ENCODE peak calls at places on chromosomes 13 and 19, in seven cellular contexts. X is hepatocyte, V is astrocyte of the spinal cord, P is AG10803, F is psoas muscle, U is coronary artery, O is HFF-Myc. N is an unnamed sample.

GRCh38 chr19:9932835-9933234 is 3.5 kb downstream of the OLFM2 start:
- DNase-seq in F (no peak), U (no peak), O (no peak), V (no peak), X (no peak), P (no peak), N (no peak)

GRCh38 chr19:45608948-45609347 is 6.9 kb upstream of the GPR4 start:
- DNase-seq in X (no peak), P (no peak), U (no peak), V (no peak), O (no peak), F (no peak), N (no peak)

GRCh38 chr19:18802354-18802753 is 11.2 kb upstream of the COMP start:
- DNase-seq in V (no peak), O (no peak), P (no peak), X (peak), U (no peak), F (no peak), N (no peak)

GRCh38 chr13:95251641-95252040 is 49.6 kb downstream of the ABCC4 start:
- DNase-seq in F (no peak), P (no peak), X (no peak), U (no peak), O (no peak), V (no peak), N (peak)

GRCh38 chr13:105144020-105144419 is 1391.4 kb downstream of the EFNB2 start:
- DNase-seq in F (no peak), X (no peak), P (no peak), V (no peak), U (no peak), O (no peak), N (no peak)

GRCh38 chr13:52845766-52846566 is 2.5 kb downstream of the PCDH8 start:
- DNase-seq in X (peak), V (peak), P (no peak), U (no peak), F (peak), O (no peak), N (no peak)

GRCh38 chr19:38268539-38268938 is 4.2 kb downstream of the SPINT2 start:
- DNase-seq in X (peak), V (no peak), F (no peak), P (no peak), U (no peak), O (no peak), N (no peak)

GRCh38 chr19:45632468-45633196 is 6.6 kb downstream of the EML2 start:
- DNase-seq in O (peak), X (peak), V (peak), U (peak), F (peak), P (peak), N (peak)

GRCh38 chr19:24073807-24074206 is 13.2 kb upstream of the ZNF254 start:
- DNase-seq in P (no peak), F (no peak), U (no peak), O (no peak), V (no peak), X (no peak), N (no peak)

GRCh38 chr13:110403315-110403714 is 96.2 kb downstream of the COL4A2 start:
- DNase-seq in V (peak), O (no peak), F (no peak), P (peak), X (no peak), U (no peak), N (no peak)

DNA sequence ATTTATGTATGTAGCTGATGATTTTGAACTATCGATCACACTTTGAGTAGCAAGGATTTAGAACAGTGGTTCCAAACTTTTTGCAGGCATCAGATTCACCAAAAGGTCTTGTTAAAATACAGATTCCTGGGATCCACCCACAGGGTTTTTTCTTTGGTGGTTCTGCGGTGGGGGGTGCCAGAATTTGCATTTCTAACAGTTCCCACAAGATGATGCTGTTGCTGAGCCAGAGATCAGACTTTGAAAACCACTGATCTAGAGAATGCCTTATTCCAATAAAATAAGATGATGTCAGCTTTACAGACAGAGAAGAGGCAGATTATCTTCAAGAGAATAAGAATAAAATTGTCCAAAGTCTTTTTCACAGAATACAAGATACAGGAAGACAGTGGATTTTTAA is 80.9 kb upstream of the SHISA2 start:
- DNase-seq in V (no peak), P (peak), O (no peak), F (no peak), U (no peak), X (no peak), N (peak)
- TF ChIP-seq CTCF in V (peak), P (peak), O (peak), F (no peak), U (no peak), X (peak), N (peak)

DNA sequence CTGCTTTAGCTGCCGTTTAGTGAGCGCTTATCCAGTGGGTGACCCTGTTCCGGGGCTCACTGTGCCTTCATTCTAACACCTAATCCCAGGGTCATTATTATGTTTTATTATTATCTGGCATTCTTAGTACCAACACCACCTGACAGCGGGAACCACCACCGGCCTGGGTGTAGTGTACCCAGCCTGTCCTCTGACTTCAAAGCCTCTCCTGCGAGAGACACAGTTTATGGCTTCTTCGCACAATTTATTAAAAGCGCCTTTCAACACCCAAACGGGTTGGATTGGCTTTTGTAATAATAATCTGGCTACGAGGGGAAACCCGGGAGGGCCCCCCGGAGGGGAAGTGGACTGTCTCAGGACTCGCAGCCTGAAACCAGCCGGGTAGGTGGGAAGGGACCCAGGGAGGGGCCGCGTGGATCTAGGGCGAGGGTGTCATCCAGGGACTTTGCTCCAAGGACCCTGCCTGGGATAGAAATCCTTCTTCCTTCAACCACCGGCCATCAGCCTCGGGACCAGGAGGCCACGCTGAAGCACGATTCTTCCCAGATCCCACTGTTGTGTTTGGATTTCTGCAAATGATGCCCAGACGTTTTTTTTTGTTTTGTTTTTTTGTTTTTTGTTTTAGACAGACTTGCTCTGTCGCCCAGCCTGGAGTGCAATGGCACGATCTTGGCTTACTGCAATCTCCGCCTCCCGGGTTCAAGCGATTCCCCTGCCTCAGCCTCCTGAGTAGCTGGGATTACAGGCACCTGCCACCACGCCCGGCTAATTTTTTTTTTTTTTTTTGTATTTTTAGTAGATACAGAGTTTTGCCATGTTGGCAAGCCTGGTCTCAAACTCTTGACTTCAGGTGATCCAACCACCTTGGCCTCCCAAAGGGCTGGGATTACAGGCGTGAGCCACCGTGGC is 1.6 kb upstream of the ZBTB7A start:
- DNase-seq in F (peak), O (no peak), P (no peak), V (no peak), X (peak), U (no peak), N (no peak)
- H3K4me3 ChIP-seq in F (peak), O (no peak), P (peak), V (no peak), X (no peak), U (peak), N (peak)

GRCh38 chr13:48730971-48731658 is 77.4 kb downstream of the CYSLTR2 start:
- DNase-seq in U (no peak), V (peak), O (no peak), F (no peak), X (no peak), P (peak), N (peak)
- TF ChIP-seq CTCF in U (no peak), V (no peak), O (no peak), F (no peak), X (no peak), P (no peak), N (no peak)

GRCh38 chr19:33795370-33796163 is 1.1 kb upstream of the KCTD15 start:
- DNase-seq in X (peak), U (peak), V (peak), P (peak), O (no peak), F (peak), N (peak)

GRCh38 chr19:33798701-33799111 is 2.0 kb downstream of the KCTD15 start:
- DNase-seq in U (no peak), P (peak), O (no peak), V (peak), X (no peak), F (no peak), N (no peak)

GRCh38 chr19:33796164-33797100 is at the start of gene KCTD15:
- DNase-seq in P (peak), U (no peak), O (no peak), V (peak), F (peak), X (peak), N (no peak)

GRCh38 chr19:33797821-33798633 is 1.4 kb downstream of the KCTD15 start:
- DNase-seq in P (peak), O (no peak), U (no peak), F (peak), V (peak), X (peak), N (no peak)

GRCh38 chr19:33794578-33795369 is 1.9 kb upstream of the KCTD15 start:
- DNase-seq in P (no peak), U (no peak), O (no peak), F (no peak), X (no peak), V (peak), N (peak)
- H3K4me3 ChIP-seq in P (peak), U (peak), O (peak), F (peak), X (peak), V (peak), N (peak)

GRCh38 chr13:65926750-65927171 is 1303.4 kb downstream of the PCDH9 start:
- DNase-seq in V (no peak), F (peak), P (no peak), O (no peak), X (peak), U (no peak), N (no peak)
- TF ChIP-seq CTCF in V (peak), F (no peak), P (no peak), O (peak), X (peak), U (no peak), N (no peak)

GRCh38 chr19:29526730-29527499 is 1.1 kb downstream of the VSTM2B start:
- DNase-seq in P (no peak), X (no peak), V (no peak), U (no peak), O (no peak), F (peak), N (no peak)
- H3K4me3 ChIP-seq in P (no peak), X (no peak), V (no peak), U (peak), O (no peak), F (peak), N (no peak)

GRCh38 chr13:43077446-43077845 is 54.1 kb downstream of the DNAJC15 start:
- DNase-seq in F (no peak), P (no peak), X (no peak), O (no peak), U (no peak), V (no peak), N (no peak)

GRCh38 chr13:43079392-43079931 is 56.1 kb downstream of the DNAJC15 start:
- DNase-seq in F (no peak), U (no peak), P (no peak), X (no peak), V (no peak), O (no peak), N (no peak)

GRCh38 chr13:43077906-43078305 is 54.5 kb downstream of the DNAJC15 start:
- DNase-seq in U (no peak), P (peak), X (no peak), F (no peak), O (no peak), V (no peak), N (no peak)

GRCh38 chr13:43078399-43078798 is 55.0 kb downstream of the DNAJC15 start:
- DNase-seq in U (no peak), F (no peak), P (no peak), O (no peak), X (no peak), V (no peak), N (no peak)

GRCh38 chr13:43080199-43080598 is 56.8 kb downstream of the DNAJC15 start:
- DNase-seq in P (no peak), F (no peak), V (no peak), O (no peak), U (no peak), X (no peak), N (no peak)
- TF ChIP-seq CTCF in P (no peak), F (no peak), V (no peak), O (no peak), U (no peak), X (no peak), N (no peak)

GRCh38 chr19:6476896-6477431 is 4.6 kb downstream of the DENND1C start:
- DNase-seq in F (no peak), X (no peak), O (no peak), P (no peak), U (no peak), V (no peak), N (no peak)
- H3K4me3 ChIP-seq in F (peak), X (no peak), O (no peak), P (no peak), U (peak), V (peak), N (no peak)

GRCh38 chr13:34372581-34372980 is 554.6 kb downstream of the RFC3 start:
- DNase-seq in U (no peak), V (no peak), O (no peak), F (no peak), X (no peak), P (no peak), N (no peak)
- TF ChIP-seq CTCF in U (no peak), V (no peak), O (no peak), F (no peak), X (no peak), P (no peak), N (no peak)

GRCh38 chr13:106794131-106794530 is 226.2 kb upstream of the ARGLU1 start:
- DNase-seq in P (no peak), O (no peak), U (no peak), V (no peak), F (no peak), X (no peak), N (no peak)

GRCh38 chr13:106797081-106797640 is 229.2 kb upstream of the ARGLU1 start:
- DNase-seq in O (no peak), X (no peak), U (no peak), V (no peak), P (no peak), F (no peak), N (no peak)

GRCh38 chr13:106799731-106800335 is 231.9 kb upstream of the ARGLU1 start:
- DNase-seq in P (no peak), X (no peak), V (no peak), F (no peak), O (no peak), U (no peak), N (no peak)

GRCh38 chr13:106796280-106797047 is 228.5 kb upstream of the ARGLU1 start:
- DNase-seq in U (no peak), F (no peak), P (no peak), X (no peak), V (no peak), O (no peak), N (no peak)

DNA sequence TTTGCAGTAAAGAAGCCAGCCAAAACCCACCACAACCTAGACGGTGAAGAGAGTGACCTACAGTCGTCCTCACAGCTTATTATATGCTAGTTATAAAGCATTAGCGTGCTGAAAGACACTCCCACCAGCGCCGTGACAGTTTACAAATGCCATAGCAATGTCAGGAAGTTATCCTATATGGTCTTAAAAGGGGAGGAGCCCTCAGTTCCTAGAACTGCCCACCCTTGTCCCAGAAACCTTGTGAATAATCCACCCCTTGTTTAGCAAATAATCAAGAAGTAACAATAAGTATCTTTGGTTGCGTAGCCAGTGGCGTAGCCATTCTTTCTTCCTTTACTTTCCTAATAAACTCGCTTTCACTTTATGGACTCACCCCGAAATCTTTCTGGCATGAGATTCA is 227.9 kb upstream of the ARGLU1 start:
- DNase-seq in U (no peak), P (no peak), X (no peak), V (no peak), F (no peak), O (no peak), N (no peak)
- H3K4me3 ChIP-seq in U (peak), P (no peak), X (peak), V (peak), F (peak), O (no peak), N (no peak)

N was measured in fibroblast of mammary gland.